ENCODE peak calls at places on chromosome 22, in ten cellular contexts. E is GM23338, Y is spleen, K is endothelial cell of umbilical vein, R is HCT116, X is HL-60, M is sigmoid colon, W is H1, U is stomach, D is Panc1. F is an unnamed sample.

GRCh38 chr22:31243339-31244043 is 31.4 kb downstream of the LIMK2 start:
- DNase-seq in E (no peak), Y (no peak), K (peak; percentile 40), R (peak; percentile 51), X (no peak), M (no peak), W (no peak), U (no peak), D (no peak), F (no peak)

GRCh38 chr22:35506259-35506570 is 34.4 kb upstream of the RASD2 start:
- DNase-seq in E (no peak), Y (no peak), K (no peak), R (no peak), X (no peak), M (no peak), W (no peak), U (no peak), D (no peak), F (peak; percentile 46)

GRCh38 chr22:50146440-50147228 is 23.9 kb upstream of the PANX2 start:
- DNase-seq in E (no peak), Y (no peak), K (no peak), R (peak; percentile 32), X (peak; percentile 82), M (peak; percentile 81), W (no peak), U (peak; percentile 68), D (no peak), F (no peak)

GRCh38 chr22:49156662-49157285 is 670.9 kb downstream of the BRD1 start:
- DNase-seq in E (no peak), Y (peak; percentile 57), K (no peak), R (no peak), X (no peak), M (no peak), W (no peak), U (peak; percentile 39), D (no peak), F (peak; percentile 55)

GRCh38 chr22:38163844-38164577 is 17.6 kb downstream of the PLA2G6 start:
- DNase-seq in E (no peak), Y (no peak), K (no peak), R (no peak), X (no peak), M (peak; percentile 30), W (no peak), U (no peak), D (no peak), F (no peak)

GRCh38 chr22:19039796-19040580 is 82.2 kb downstream of the DGCR2 start:
- DNase-seq in E (no peak), Y (peak; percentile 65), K (no peak), R (no peak), X (no peak), M (peak; percentile 30), W (no peak), U (no peak), D (no peak), F (no peak)

GRCh38 chr22:43160497-43161126 is 9.3 kb downstream of the TSPO start:
- DNase-seq in E (no peak), Y (no peak), K (no peak), R (no peak), X (no peak), M (no peak), W (no peak), U (no peak), D (no peak), F (no peak)

GRCh38 chr22:50220603-50221409 is 20.0 kb downstream of the SELENOO start:
- DNase-seq in E (no peak), Y (no peak), K (no peak), R (no peak), X (no peak), M (peak; percentile 68), W (no peak), U (no peak), D (no peak), F (no peak)

GRCh38 chr22:50697667-50698506 is 25.3 kb downstream of the SHANK3 start:
- DNase-seq in E (no peak), Y (peak; percentile 61), K (no peak), R (no peak), X (no peak), M (peak; percentile 58), W (no peak), U (no peak), D (no peak), F (no peak)

GRCh38 chr22:22465782-22466181 is 42.8 kb downstream of the ZNF280B start:
- DNase-seq in E (no peak), Y (no peak), K (no peak), R (no peak), X (no peak), M (no peak), W (no peak), U (no peak), D (no peak), F (no peak)

GRCh38 chr22:48320671-48321515 is 1506.8 kb downstream of the BRD1 start:
- DNase-seq in E (no peak), Y (peak; percentile 55), K (no peak), R (no peak), X (no peak), M (peak; percentile 59), W (no peak), U (no peak), D (no peak), F (no peak)

GRCh38 chr22:30523646-30524489 is 18.4 kb upstream of the SEC14L4 start:
- DNase-seq in E (no peak), Y (no peak), K (no peak), R (no peak), X (no peak), M (no peak), W (no peak), U (no peak), D (no peak), F (no peak)

GRCh38 chr22:47030881-47031627 is 268.6 kb downstream of the TBC1D22A start:
- DNase-seq in E (no peak), Y (peak; percentile 76), K (no peak), R (no peak), X (no peak), M (peak; percentile 65), W (no peak), U (no peak), D (no peak), F (no peak)

GRCh38 chr22:48749555-48750227 is 1078.0 kb downstream of the BRD1 start:
- DNase-seq in E (no peak), Y (no peak), K (no peak), R (no peak), X (no peak), M (peak; percentile 64), W (no peak), U (peak; percentile 24), D (no peak), F (no peak)

GRCh38 chr22:17982572-17983141 is 41.7 kb downstream of the MICAL3 start:
- DNase-seq in E (no peak), Y (no peak), K (no peak), R (no peak), X (no peak), M (no peak), W (no peak), U (no peak), D (no peak), F (no peak)
- H3K27ac ChIP-seq in E (peak overlapping the region; percentile 80), Y (no peak overlapping the region), K (no peak overlapping the region), R (no peak overlapping the region), X (no peak overlapping the region), M (no peak overlapping the region), W (no peak overlapping the region), U (no peak overlapping the region), D (no peak overlapping the region), F (no peak overlapping the region)

DNA sequence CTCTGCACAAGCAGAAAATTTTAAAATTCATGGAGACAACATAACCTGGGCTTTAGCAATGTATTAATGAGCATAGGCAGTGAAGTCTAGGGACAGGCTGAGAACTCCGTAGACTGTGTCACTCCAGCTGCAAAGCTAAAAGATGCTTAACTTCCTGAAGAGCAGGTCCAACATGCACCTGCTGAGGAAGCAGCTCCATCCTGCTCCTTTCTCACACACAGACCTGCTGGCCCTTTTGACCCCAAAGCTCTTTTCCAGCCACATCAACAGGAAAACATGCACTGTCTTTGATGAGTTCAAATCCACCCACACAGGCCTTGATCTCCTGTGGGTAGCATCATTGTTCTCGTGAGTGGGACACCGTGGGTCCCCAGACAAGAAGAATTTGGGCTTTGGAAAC is 36.0 kb downstream of the SYN3 start:
- DNase-seq in E (no peak), Y (no peak), K (no peak), R (no peak), X (no peak), M (no peak), W (no peak), U (no peak), D (no peak), F (no peak)
- TF ChIP-seq POLR2AphosphoS5 in E (no peak), Y (no peak), K (no peak), R (no peak), X (no peak), M (no peak), W (no peak), U (no peak), D (no peak), F (no peak)

DNA sequence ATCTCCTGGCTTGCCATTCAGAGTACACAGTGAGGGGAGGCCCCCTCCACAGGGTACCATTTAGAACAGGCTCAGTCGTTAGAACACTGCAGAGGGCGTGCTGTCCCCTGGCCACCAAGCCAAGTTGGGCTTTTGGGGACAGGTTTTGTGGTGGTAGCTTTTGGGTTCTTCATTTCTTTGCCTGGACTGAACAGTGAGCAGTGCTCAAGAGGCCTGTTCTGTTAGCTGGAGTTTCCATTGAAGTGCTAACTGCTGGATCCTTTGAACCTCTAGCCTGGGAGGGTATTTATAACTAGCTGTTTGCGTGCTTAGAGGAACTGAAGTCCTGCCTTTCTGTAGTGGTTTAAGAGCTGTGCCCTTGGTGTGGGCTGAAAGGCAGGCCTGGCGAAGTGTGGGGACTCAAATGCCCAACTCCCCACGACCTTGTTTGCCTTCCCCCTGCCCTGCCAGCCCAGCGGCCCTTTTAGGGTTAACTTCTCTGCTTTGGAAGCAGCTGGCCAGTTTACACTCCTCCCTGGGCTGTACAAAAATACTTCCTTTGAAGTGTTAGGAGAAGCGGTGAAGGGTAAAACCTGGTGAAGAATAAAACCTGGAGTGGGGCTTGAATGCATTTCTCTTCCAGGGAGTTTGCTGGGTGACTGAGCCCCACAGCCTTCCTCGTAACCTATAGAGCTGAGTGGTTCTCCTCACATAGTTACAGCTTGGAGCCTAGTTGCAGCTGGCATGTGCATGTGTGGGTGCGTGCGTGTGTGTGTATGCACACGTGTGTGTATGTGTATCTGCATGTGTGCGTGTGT is 34.6 kb downstream of the ZNRF3 start:
- DNase-seq in E (peak; percentile 54), Y (no peak), K (no peak), R (peak; percentile 74), X (no peak), M (peak; percentile 67), W (no peak), U (peak; percentile 57), D (no peak), F (no peak)
- H3K27ac ChIP-seq in E (no peak overlapping the region), Y (no peak overlapping the region), K (no peak overlapping the region), R (peak overlapping the region; percentile 56), X (no peak overlapping the region), M (peak overlapping the region; percentile 78), W (no peak overlapping the region), U (peak overlapping the region; percentile 66), D (no peak overlapping the region), F (peak overlapping the region; percentile 68)

DNA sequence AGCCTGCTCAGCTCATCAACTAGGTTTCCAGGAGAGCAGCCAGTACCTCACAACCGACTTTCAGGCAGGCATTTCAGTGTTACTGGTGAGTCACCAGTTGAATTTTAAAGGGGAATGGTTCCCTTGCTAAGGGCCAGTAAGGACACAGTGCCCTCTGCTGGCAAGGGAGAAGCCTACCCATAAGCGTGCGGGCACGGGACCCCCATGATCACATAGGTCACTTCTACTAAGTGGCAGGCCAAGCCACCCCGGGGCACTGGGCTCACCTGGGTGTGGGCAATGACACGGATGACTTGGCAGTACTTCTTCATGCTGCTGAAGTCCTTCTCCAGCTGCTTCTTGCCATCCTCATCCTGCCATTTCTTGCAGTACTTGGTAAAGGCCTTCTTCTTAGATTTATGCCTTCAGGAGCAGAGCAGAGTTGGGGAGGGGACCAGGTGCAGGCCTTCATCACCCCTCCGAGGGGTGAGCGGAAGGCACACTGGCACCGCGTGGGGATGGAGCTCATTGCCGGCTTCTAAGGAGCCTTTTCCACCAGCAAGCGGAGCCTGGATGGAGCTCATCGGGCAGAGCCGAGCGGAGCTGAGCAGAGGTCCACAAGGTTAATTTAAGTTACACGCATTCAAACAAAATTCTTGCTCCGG is 2.9 kb downstream of the RPL3 start:
- DNase-seq in E (peak; percentile 81), Y (peak; percentile 87), K (peak; percentile 88), R (peak; percentile 60), X (peak; percentile 79), M (peak; percentile 89), W (no peak), U (peak; percentile 79), D (no peak), F (peak; percentile 84)
- TF ChIP-seq POLR2AphosphoS5 in E (no peak), Y (peak; percentile 63), K (peak; percentile 61), R (peak; percentile 34), X (peak; percentile 46), M (peak; percentile 28), W (peak; percentile 82), U (peak; percentile 33), D (peak; percentile 19), F (peak; percentile 89)

F was measured in prostate gland.